ENCODE peak calls at places on chromosomes 3 and 15, in four cellular contexts. E is stimulated activated CD8-positive, alpha-beta memory T cell treated with anti-CD3 and anti-CD28 coated beads, Interleukin-15, amount 100 ng/mL, for 1 hour; H is AG08396; O is Peyer's patch. X is an unnamed sample.

GRCh38 chr3:120192579-120192978 is 92.4 kb downstream of the GPR156 start:
- DNase-seq in O (no peak), H (no peak), E (no peak), X (no peak)

GRCh38 chr15:70421197-70421482 is 323.4 kb upstream of the TLE3 start:
- DNase-seq in O (no peak), H (no peak), E (no peak), X (no peak)

GRCh38 chr3:30269751-30270445 is 336.5 kb upstream of the TGFBR2 start:
- DNase-seq in H (no peak), O (peak), E (no peak), X (no peak)

GRCh38 chr3:58588030-58588614 is 10.9 kb upstream of the FAM107A start:
- DNase-seq in E (no peak), H (peak), O (no peak), X (peak)

GRCh38 chr3:49377483-49377882 is 19.3 kb upstream of the GPX1 start:
- DNase-seq in H (no peak), O (no peak), E (no peak), X (no peak)

GRCh38 chr15:41122849-41123248 is 6.8 kb upstream of the INO80 start:
- DNase-seq in O (no peak), E (no peak), H (no peak), X (no peak)

GRCh38 chr3:132352556-132353143 is 35.4 kb downstream of the ACP3 start:
- DNase-seq in O (peak), H (peak), E (peak), X (peak)

GRCh38 chr15:27235161-27235560 is 264.2 kb downstream of the GABRG3 start:
- DNase-seq in H (no peak), E (no peak), O (no peak), X (no peak)

GRCh38 chr3:183524476-183524875 is 31.0 kb downstream of the KLHL6 start:
- DNase-seq in E (no peak), O (no peak), H (no peak), X (no peak)

GRCh38 chr15:100338971-100339444 is 2.8 kb downstream of the ADAMTS17 start:
- DNase-seq in E (peak), H (peak), O (peak), X (peak)

GRCh38 chr3:38000242-38000916 is 9.8 kb downstream of the VILL start:
- DNase-seq in E (no peak), H (no peak), O (no peak), X (no peak)

GRCh38 chr15:73686781-73687256 is 2.6 kb downstream of the CD276 start:
- DNase-seq in O (no peak), H (peak), E (no peak), X (peak)

GRCh38 chr15:53266176-53266575 is 476.0 kb upstream of the ONECUT1 start:
- DNase-seq in E (no peak), H (no peak), O (no peak), X (no peak)

GRCh38 chr3:23685484-23686258 is 120.1 kb upstream of the UBE2E1 start:
- DNase-seq in O (peak), H (peak), E (no peak), X (peak)

GRCh38 chr3:27633224-27633545 is 88.9 kb downstream of the EOMES start:
- DNase-seq in H (peak), E (no peak), O (peak), X (no peak)

GRCh38 chr3:197327701-197328100 is 29.3 kb upstream of the DLG1 start:
- DNase-seq in O (no peak), H (no peak), E (no peak), X (no peak)

GRCh38 chr3:60755094-60755493 is 496.2 kb downstream of the FHIT start:
- DNase-seq in H (no peak), E (no peak), O (no peak), X (no peak)

GRCh38 chr3:47780727-47781325 is 867 bp downstream of the SMARCC1 start:
- DNase-seq in E (no peak), O (no peak), H (peak), X (peak)

GRCh38 chr15:61146643-61147230 is 82.4 kb downstream of the RORA start:
- DNase-seq in O (no peak), E (no peak), H (no peak), X (no peak)

GRCh38 chr3:143078883-143079282 is 40.7 kb upstream of the CHST2 start:
- DNase-seq in H (peak), E (no peak), O (no peak), X (peak)

GRCh38 chr15:77225641-77226040 is 154.7 kb upstream of the TSPAN3 start:
- DNase-seq in H (no peak), E (no peak), O (no peak), X (no peak)